ENCODE peak calls at places on chromosome 21, in eight cellular contexts. One of them, this sample, is unnamed.

GRCh38 chr21:25809013-25809412 is 74.2 kb downstream of the GABPA start:
- DNase-seq in NB4: no peak
- DNase-seq in spleen: no peak
- DNase-seq in foreskin fibroblast: peak
- DNase-seq in midbrain: no peak
- DNase-seq in kidney epithelial cell: no peak
- DNase-seq in stromal cell of bone marrow: peak
- DNase-seq in C1 segment of cervical spinal cord: no peak
- DNase-seq in this sample: no peak

GRCh38 chr21:44911066-44911383 is 9.7 kb downstream of the ITGB2 start:
- DNase-seq in kidney epithelial cell: no peak
- DNase-seq in NB4: no peak
- DNase-seq in foreskin fibroblast: no peak
- DNase-seq in stromal cell of bone marrow: no peak
- DNase-seq in spleen: no peak
- DNase-seq in C1 segment of cervical spinal cord: no peak
- DNase-seq in midbrain: no peak
- DNase-seq in this sample: no peak

GRCh38 chr21:42106425-42106824 is 35.3 kb downstream of the UMODL1 start:
- DNase-seq in NB4: no peak
- DNase-seq in spleen: peak
- DNase-seq in foreskin fibroblast: no peak
- DNase-seq in C1 segment of cervical spinal cord: no peak
- DNase-seq in stromal cell of bone marrow: no peak
- DNase-seq in kidney epithelial cell: no peak
- DNase-seq in midbrain: no peak
- DNase-seq in this sample: no peak

GRCh38 chr21:16454371-16454770 is 724.6 kb downstream of the USP25 start:
- DNase-seq in C1 segment of cervical spinal cord: no peak
- DNase-seq in kidney epithelial cell: no peak
- DNase-seq in NB4: no peak
- DNase-seq in foreskin fibroblast: peak
- DNase-seq in stromal cell of bone marrow: no peak
- DNase-seq in midbrain: peak
- DNase-seq in spleen: no peak
- DNase-seq in this sample: peak

GRCh38 chr21:20802201-20802600 is 196.0 kb upstream of the NCAM2 start:
- DNase-seq in NB4: no peak
- DNase-seq in stromal cell of bone marrow: no peak
- DNase-seq in spleen: no peak
- DNase-seq in foreskin fibroblast: no peak
- DNase-seq in C1 segment of cervical spinal cord: no peak
- DNase-seq in midbrain: no peak
- DNase-seq in kidney epithelial cell: no peak
- DNase-seq in this sample: no peak

GRCh38 chr21:24014381-24014780 is 1592.9 kb downstream of the MRPL39 start:
- DNase-seq in spleen: no peak
- DNase-seq in C1 segment of cervical spinal cord: no peak
- DNase-seq in midbrain: no peak
- DNase-seq in foreskin fibroblast: peak
- DNase-seq in kidney epithelial cell: no peak
- DNase-seq in NB4: no peak
- DNase-seq in stromal cell of bone marrow: no peak
- DNase-seq in this sample: no peak

GRCh38 chr21:46598563-46599250 is 6.2 kb downstream of the S100B start:
- DNase-seq in NB4: no peak
- DNase-seq in spleen: no peak
- DNase-seq in kidney epithelial cell: no peak
- DNase-seq in foreskin fibroblast: no peak
- DNase-seq in stromal cell of bone marrow: no peak
- DNase-seq in C1 segment of cervical spinal cord: no peak
- DNase-seq in midbrain: no peak
- DNase-seq in this sample: no peak

GRCh38 chr21:35231115-35231514 is 182.0 kb upstream of the RUNX1 start:
- DNase-seq in NB4: no peak
- DNase-seq in stromal cell of bone marrow: no peak
- DNase-seq in spleen: no peak
- DNase-seq in kidney epithelial cell: no peak
- DNase-seq in midbrain: no peak
- DNase-seq in C1 segment of cervical spinal cord: no peak
- DNase-seq in foreskin fibroblast: no peak
- DNase-seq in this sample: no peak

GRCh38 chr21:38223893-38224540 is 32.8 kb upstream of the KCNJ15 start:
- DNase-seq in foreskin fibroblast: peak
- DNase-seq in spleen: no peak
- DNase-seq in C1 segment of cervical spinal cord: no peak
- DNase-seq in NB4: peak
- DNase-seq in kidney epithelial cell: no peak
- DNase-seq in midbrain: no peak
- DNase-seq in stromal cell of bone marrow: no peak
- DNase-seq in this sample: no peak

GRCh38 chr21:16169102-16169511 is 439.3 kb downstream of the USP25 start:
- DNase-seq in foreskin fibroblast: peak
- DNase-seq in midbrain: no peak
- DNase-seq in C1 segment of cervical spinal cord: no peak
- DNase-seq in stromal cell of bone marrow: peak
- DNase-seq in NB4: no peak
- DNase-seq in spleen: no peak
- DNase-seq in kidney epithelial cell: no peak
- DNase-seq in this sample: no peak

GRCh38 chr21:31444061-31444460 is 100.0 kb upstream of the TIAM1 start:
- DNase-seq in midbrain: no peak
- DNase-seq in foreskin fibroblast: peak
- DNase-seq in spleen: no peak
- DNase-seq in C1 segment of cervical spinal cord: no peak
- DNase-seq in kidney epithelial cell: no peak
- DNase-seq in stromal cell of bone marrow: peak
- DNase-seq in NB4: peak
- DNase-seq in this sample: no peak

GRCh38 chr21:39867198-39867650 is at the start of gene PCP4:
- DNase-seq in foreskin fibroblast: peak
- DNase-seq in kidney epithelial cell: no peak
- DNase-seq in C1 segment of cervical spinal cord: no peak
- DNase-seq in NB4: peak
- DNase-seq in midbrain: peak
- DNase-seq in stromal cell of bone marrow: no peak
- DNase-seq in spleen: no peak
- DNase-seq in this sample: peak

GRCh38 chr21:27363719-27364479 is 397.0 kb upstream of the ADAMTS5 start:
- DNase-seq in midbrain: no peak
- DNase-seq in foreskin fibroblast: peak
- DNase-seq in kidney epithelial cell: no peak
- DNase-seq in spleen: no peak
- DNase-seq in NB4: no peak
- DNase-seq in stromal cell of bone marrow: no peak
- DNase-seq in C1 segment of cervical spinal cord: no peak
- DNase-seq in this sample: no peak

GRCh38 chr21:34668803-34669148 is at the start of gene CLIC6:
- DNase-seq in stromal cell of bone marrow: no peak
- DNase-seq in foreskin fibroblast: no peak
- DNase-seq in C1 segment of cervical spinal cord: no peak
- DNase-seq in midbrain: no peak
- DNase-seq in kidney epithelial cell: no peak
- DNase-seq in spleen: no peak
- DNase-seq in NB4: no peak
- DNase-seq in this sample: no peak

GRCh38 chr21:14686466-14687276 is 140.6 kb upstream of the SAMSN1 start:
- DNase-seq in foreskin fibroblast: no peak
- DNase-seq in NB4: peak
- DNase-seq in spleen: peak
- DNase-seq in midbrain: no peak
- DNase-seq in C1 segment of cervical spinal cord: no peak
- DNase-seq in kidney epithelial cell: no peak
- DNase-seq in stromal cell of bone marrow: no peak
- DNase-seq in this sample: no peak

GRCh38 chr21:15037894-15038293 is 26.9 kb downstream of the NRIP1 start:
- DNase-seq in NB4: no peak
- DNase-seq in midbrain: no peak
- DNase-seq in foreskin fibroblast: no peak
- DNase-seq in kidney epithelial cell: no peak
- DNase-seq in spleen: no peak
- DNase-seq in stromal cell of bone marrow: no peak
- DNase-seq in C1 segment of cervical spinal cord: no peak
- DNase-seq in this sample: no peak

GRCh38 chr21:45577806-45578801 is 35.9 kb upstream of the SLC19A1 start:
- DNase-seq in foreskin fibroblast: no peak
- DNase-seq in C1 segment of cervical spinal cord: no peak
- DNase-seq in stromal cell of bone marrow: no peak
- DNase-seq in NB4: no peak
- DNase-seq in spleen: peak
- DNase-seq in midbrain: no peak
- DNase-seq in kidney epithelial cell: no peak
- DNase-seq in this sample: no peak

This sample was measured in G401.